ENCODE peak calls at places on chromosomes 11 and 22, in five cellular contexts. One of them, this sample, is unnamed. For H3K36me3 and H3K9me3, the result is how much of the 10 kb centered on the place peaks cover.

GRCh38 chr22:32587449-32587848 is 112.8 kb downstream of the FBXO7 start:
- DNase-seq in mucosa of descending colon: no peak
- DNase-seq in fibroblast of lung: no peak
- DNase-seq in suprapubic skin: no peak
- DNase-seq in GM23248: no peak
- DNase-seq in this sample: no peak

GRCh38 chr11:121741316-121741715 is 288.5 kb upstream of the SORL1-AS1 start:
- DNase-seq in suprapubic skin: no peak
- DNase-seq in mucosa of descending colon: no peak
- DNase-seq in GM23248: peak
- DNase-seq in fibroblast of lung: peak
- DNase-seq in this sample: no peak

GRCh38 chr11:60396790-60397189 is 531 bp downstream of the MS4A14 start:
- DNase-seq in fibroblast of lung: no peak
- DNase-seq in mucosa of descending colon: no peak
- DNase-seq in suprapubic skin: no peak
- DNase-seq in GM23248: no peak
- DNase-seq in this sample: no peak

GRCh38 chr22:21677606-21678443 is 12.0 kb downstream of the PPIL2 start:
- DNase-seq in suprapubic skin: no peak
- DNase-seq in GM23248: no peak
- DNase-seq in fibroblast of lung: no peak
- DNase-seq in mucosa of descending colon: no peak
- DNase-seq in this sample: no peak

GRCh38 chr11:85768473-85769146 is 42.3 kb downstream of the SYTL2 start:
- DNase-seq in GM23248: no peak
- DNase-seq in fibroblast of lung: no peak
- DNase-seq in suprapubic skin: no peak
- DNase-seq in mucosa of descending colon: no peak
- DNase-seq in this sample: no peak

GRCh38 chr11:58770627-58771457 is 39.1 kb upstream of the GLYAT start:
- DNase-seq in mucosa of descending colon: no peak
- DNase-seq in fibroblast of lung: no peak
- DNase-seq in GM23248: peak
- DNase-seq in suprapubic skin: no peak
- DNase-seq in this sample: peak

GRCh38 chr11:66728760-66729385 is at the start of gene SPTBN2:
- DNase-seq in GM23248: peak
- DNase-seq in mucosa of descending colon: peak
- DNase-seq in fibroblast of lung: no peak
- DNase-seq in suprapubic skin: no peak
- DNase-seq in this sample: no peak

GRCh38 chr22:39360674-39361413 is 11.1 kb downstream of the SYNGR1 start:
- DNase-seq in mucosa of descending colon: no peak
- DNase-seq in fibroblast of lung: no peak
- DNase-seq in GM23248: no peak
- DNase-seq in suprapubic skin: no peak
- DNase-seq in this sample: no peak

GRCh38 chr11:124724854-124725718 is 14.7 kb upstream of the NRGN start:
- DNase-seq in mucosa of descending colon: peak
- DNase-seq in GM23248: no peak
- DNase-seq in fibroblast of lung: no peak
- DNase-seq in suprapubic skin: no peak
- DNase-seq in this sample: no peak

GRCh38 chr11:45658292-45658991 is 7.0 kb downstream of the CHST1 start:
- DNase-seq in fibroblast of lung: peak
- DNase-seq in suprapubic skin: no peak
- DNase-seq in GM23248: peak
- DNase-seq in mucosa of descending colon: no peak
- DNase-seq in this sample: peak

GRCh38 chr22:19599004-19599403 is 74.8 kb upstream of the CLDN5 start:
- DNase-seq in mucosa of descending colon: no peak
- DNase-seq in fibroblast of lung: no peak
- DNase-seq in suprapubic skin: no peak
- DNase-seq in GM23248: no peak
- DNase-seq in this sample: no peak

GRCh38 chr11:32831241-32831640 is 1.5 kb downstream of the PRRG4 start:
- DNase-seq in suprapubic skin: no peak
- DNase-seq in GM23248: no peak
- DNase-seq in mucosa of descending colon: no peak
- DNase-seq in fibroblast of lung: no peak
- DNase-seq in this sample: no peak

GRCh38 chr22:16953206-16954059 is 54.6 kb downstream of the GAB4 start:
- DNase-seq in GM23248: no peak
- DNase-seq in suprapubic skin: no peak
- DNase-seq in mucosa of descending colon: no peak
- DNase-seq in fibroblast of lung: no peak
- DNase-seq in this sample: peak

GRCh38 chr11:91798240-91798639 is 426.4 kb upstream of the FAT3 start:
- DNase-seq in suprapubic skin: no peak
- DNase-seq in mucosa of descending colon: no peak
- DNase-seq in GM23248: no peak
- DNase-seq in fibroblast of lung: no peak
- DNase-seq in this sample: no peak

GRCh38 chr11:76209671-76209955 is 3.3 kb upstream of the WNT11 start:
- DNase-seq in mucosa of descending colon: no peak
- DNase-seq in fibroblast of lung: no peak
- DNase-seq in suprapubic skin: no peak
- DNase-seq in GM23248: peak
- DNase-seq in this sample: no peak

GRCh38 chr22:42642801-42643631 is 2.6 kb upstream of the ATP5MGL start:
- DNase-seq in suprapubic skin: no peak
- DNase-seq in mucosa of descending colon: no peak
- DNase-seq in GM23248: no peak
- DNase-seq in fibroblast of lung: no peak
- DNase-seq in this sample: no peak

GRCh38 chr11:350723-351255 is 18.5 kb upstream of the B4GALNT4 start:
- DNase-seq in fibroblast of lung: no peak
- DNase-seq in suprapubic skin: no peak
- DNase-seq in GM23248: peak
- DNase-seq in mucosa of descending colon: peak
- DNase-seq in this sample: no peak

GRCh38 chr11:59680287-59681154 is 11.7 kb upstream of the PATL1 start:
- DNase-seq in GM23248: peak
- DNase-seq in fibroblast of lung: peak
- DNase-seq in suprapubic skin: no peak
- DNase-seq in mucosa of descending colon: peak
- DNase-seq in this sample: peak

GRCh38 chr22:46012182-46012880 is 35.4 kb upstream of the WNT7B start:
- DNase-seq in suprapubic skin: peak
- DNase-seq in fibroblast of lung: no peak
- DNase-seq in GM23248: no peak
- DNase-seq in mucosa of descending colon: peak
- DNase-seq in this sample: no peak

GRCh38 chr22:41289681-41290080 is 3.7 kb upstream of the RANGAP1 start:
- DNase-seq in GM23248: peak
- DNase-seq in fibroblast of lung: no peak
- DNase-seq in mucosa of descending colon: no peak
- DNase-seq in suprapubic skin: no peak
- DNase-seq in this sample: peak

GRCh38 chr22:41286639-41287091 is 678 bp upstream of the RANGAP1 start:
- DNase-seq in fibroblast of lung: peak
- DNase-seq in mucosa of descending colon: peak
- DNase-seq in suprapubic skin: no peak
- DNase-seq in GM23248: peak
- DNase-seq in this sample: no peak

GRCh38 chr22:41290262-41291221 is 4.6 kb upstream of the RANGAP1 start:
- DNase-seq in fibroblast of lung: peak
- DNase-seq in mucosa of descending colon: no peak
- DNase-seq in GM23248: peak
- DNase-seq in suprapubic skin: no peak
- DNase-seq in this sample: peak

GRCh38 chr22:41285820-41286638 is at the start of gene RANGAP1:
- DNase-seq in suprapubic skin: peak
- DNase-seq in fibroblast of lung: peak
- DNase-seq in mucosa of descending colon: peak
- DNase-seq in GM23248: peak
- DNase-seq in this sample: peak

GRCh38 chr22:41288245-41288946 is 2.4 kb upstream of the RANGAP1 start:
- DNase-seq in suprapubic skin: no peak
- DNase-seq in GM23248: peak
- DNase-seq in mucosa of descending colon: peak
- DNase-seq in fibroblast of lung: peak
- DNase-seq in this sample: peak
- H3K4me3 ChIP-seq in suprapubic skin: no peak
- H3K4me3 ChIP-seq in GM23248: no peak
- H3K4me3 ChIP-seq in mucosa of descending colon: no peak
- H3K4me3 ChIP-seq in fibroblast of lung: no peak
- H3K4me3 ChIP-seq in this sample: no peak

GRCh38 chr11:118900535-118901384 is 17.1 kb downstream of the CXCR5 start:
- DNase-seq in fibroblast of lung: no peak
- DNase-seq in GM23248: no peak
- DNase-seq in suprapubic skin: peak
- DNase-seq in mucosa of descending colon: no peak
- DNase-seq in this sample: no peak

GRCh38 chr11:118898400-118899295 is 15.0 kb downstream of the CXCR5 start:
- DNase-seq in GM23248: no peak
- DNase-seq in fibroblast of lung: no peak
- DNase-seq in mucosa of descending colon: peak
- DNase-seq in suprapubic skin: no peak
- DNase-seq in this sample: no peak

GRCh38 chr11:118899706-118900360 is 16.1 kb downstream of the CXCR5 start:
- DNase-seq in mucosa of descending colon: no peak
- DNase-seq in fibroblast of lung: no peak
- DNase-seq in GM23248: no peak
- DNase-seq in suprapubic skin: peak
- DNase-seq in this sample: no peak

GRCh38 chr11:118897721-118898310 is 14.1 kb downstream of the CXCR5 start:
- DNase-seq in suprapubic skin: no peak
- DNase-seq in mucosa of descending colon: peak
- DNase-seq in fibroblast of lung: no peak
- DNase-seq in GM23248: no peak
- DNase-seq in this sample: no peak

DNA sequence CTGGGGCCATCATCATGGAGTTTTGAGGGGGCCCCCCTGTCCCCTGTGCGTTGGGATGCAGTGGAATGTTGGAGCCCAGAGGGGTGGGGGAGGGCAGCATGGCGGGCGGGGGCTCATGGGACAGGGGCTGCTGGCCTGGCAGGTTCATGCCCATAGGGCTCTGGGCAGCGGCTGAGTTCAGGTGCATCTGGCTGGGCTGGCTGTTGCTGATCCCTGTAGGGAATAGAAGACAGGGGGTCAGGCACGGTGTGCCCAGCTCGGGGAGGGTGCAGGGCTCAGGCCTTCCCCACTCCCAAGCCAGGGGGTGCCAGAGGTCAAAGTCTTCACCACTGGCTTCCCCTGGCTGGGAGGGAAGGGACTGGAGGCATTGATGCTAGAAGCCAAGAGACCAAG is 15.6 kb downstream of the CXCR5 start:
- DNase-seq in suprapubic skin: no peak
- DNase-seq in fibroblast of lung: no peak
- DNase-seq in mucosa of descending colon: peak
- DNase-seq in GM23248: no peak
- DNase-seq in this sample: no peak
- H3K36me3 ChIP-seq in suprapubic skin: half or more
- H3K36me3 ChIP-seq in fibroblast of lung: under half
- H3K36me3 ChIP-seq in mucosa of descending colon: under half
- H3K36me3 ChIP-seq in GM23248: under half
- H3K36me3 ChIP-seq in this sample: under half

GRCh38 chr22:48493733-48494132 is 1333.9 kb downstream of the BRD1 start:
- DNase-seq in suprapubic skin: peak
- DNase-seq in fibroblast of lung: no peak
- DNase-seq in mucosa of descending colon: no peak
- DNase-seq in GM23248: no peak
- DNase-seq in this sample: no peak
- H3K9me3 ChIP-seq in suprapubic skin: under half
- H3K9me3 ChIP-seq in fibroblast of lung: under half
- H3K9me3 ChIP-seq in mucosa of descending colon: under half
- H3K9me3 ChIP-seq in GM23248: under half
- H3K9me3 ChIP-seq in this sample: under half

GRCh38 chr11:126319374-126319740 is 15.5 kb downstream of the DCPS start:
- DNase-seq in suprapubic skin: no peak
- DNase-seq in mucosa of descending colon: no peak
- DNase-seq in fibroblast of lung: no peak
- DNase-seq in GM23248: peak
- DNase-seq in this sample: no peak
- H3K4me3 ChIP-seq in suprapubic skin: no peak
- H3K4me3 ChIP-seq in mucosa of descending colon: no peak
- H3K4me3 ChIP-seq in fibroblast of lung: no peak
- H3K4me3 ChIP-seq in GM23248: no peak
- H3K4me3 ChIP-seq in this sample: no peak

DNA sequence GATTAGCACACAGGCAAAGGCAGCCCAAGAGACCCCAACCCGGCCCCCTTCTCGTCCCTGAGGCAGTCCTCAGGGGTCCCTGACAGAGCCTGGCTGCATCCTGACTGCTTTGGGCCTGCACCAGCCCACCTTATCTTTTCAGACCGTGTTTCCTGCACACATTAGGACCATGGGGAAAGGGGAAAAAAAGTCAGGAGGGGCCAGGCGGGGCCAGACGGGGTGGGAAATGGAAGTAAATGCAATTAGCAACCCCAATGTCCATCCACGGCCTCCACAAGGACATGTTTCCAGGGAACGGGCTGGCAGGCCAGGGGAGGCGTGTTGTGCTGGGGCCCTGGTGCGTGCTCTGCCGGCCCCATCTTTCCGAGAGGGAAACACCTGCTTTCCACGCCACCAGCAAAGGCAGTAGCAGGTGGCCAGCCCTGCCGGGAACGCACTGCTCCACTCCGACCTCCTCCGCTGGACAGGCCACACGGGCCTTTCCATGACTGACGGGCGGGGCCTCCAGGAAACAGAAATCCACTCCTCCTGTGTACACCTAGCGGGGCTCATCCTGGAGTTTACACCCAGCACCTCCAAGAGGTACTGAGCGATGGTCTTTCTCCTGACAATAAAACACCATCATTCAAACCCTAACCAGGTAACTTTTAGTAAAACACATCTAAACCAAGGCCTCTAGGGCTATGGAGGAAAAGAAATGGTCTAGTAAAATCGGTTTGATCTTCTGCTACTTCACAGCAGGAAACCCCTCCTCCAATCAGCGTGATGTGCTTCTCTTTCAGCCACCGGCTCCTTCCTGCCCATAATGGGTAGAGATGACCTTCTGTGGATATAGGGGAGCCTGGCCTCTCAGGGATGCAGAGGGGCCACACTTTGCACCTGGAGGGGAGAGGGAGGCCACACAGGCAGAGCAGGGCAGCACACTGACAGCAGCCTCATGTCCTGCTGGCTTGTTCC is 7.2 kb downstream of the EHD1 start:
- DNase-seq in fibroblast of lung: no peak
- DNase-seq in suprapubic skin: no peak
- DNase-seq in mucosa of descending colon: peak
- DNase-seq in GM23248: no peak
- DNase-seq in this sample: no peak
- H3K36me3 ChIP-seq in fibroblast of lung: under half
- H3K36me3 ChIP-seq in suprapubic skin: under half
- H3K36me3 ChIP-seq in mucosa of descending colon: under half
- H3K36me3 ChIP-seq in GM23248: under half
- H3K36me3 ChIP-seq in this sample: half or more

GRCh38 chr22:30968924-30969531 is at the start of gene TUG1:
- DNase-seq in suprapubic skin: peak
- DNase-seq in GM23248: peak
- DNase-seq in mucosa of descending colon: peak
- DNase-seq in fibroblast of lung: peak
- DNase-seq in this sample: peak
- H3K9me3 ChIP-seq in suprapubic skin: under half
- H3K9me3 ChIP-seq in GM23248: under half
- H3K9me3 ChIP-seq in mucosa of descending colon: under half
- H3K9me3 ChIP-seq in fibroblast of lung: under half
- H3K9me3 ChIP-seq in this sample: half or more